ENCODE peak calls at places on chromosome 9, in ten cellular contexts. One of them, this sample, is unnamed.

GRCh38 chr9:27108981-27109541 is at the start of gene TEK:
- DNase-seq in colonic mucosa: no peak
- DNase-seq in ovary: no peak
- DNase-seq in glutamatergic neuron: no peak
- DNase-seq in Calu3: no peak
- DNase-seq in fibroblast of lung: peak
- DNase-seq in adrenal gland: no peak
- DNase-seq in CD8-positive, alpha-beta T cell: no peak
- DNase-seq in sigmoid colon: no peak
- DNase-seq in dorsolateral prefrontal cortex: no peak
- DNase-seq in this sample: no peak

GRCh38 chr9:83081010-83081409 is 18.1 kb upstream of the RASEF start:
- DNase-seq in colonic mucosa: no peak
- DNase-seq in ovary: no peak
- DNase-seq in glutamatergic neuron: no peak
- DNase-seq in Calu3: no peak
- DNase-seq in fibroblast of lung: no peak
- DNase-seq in adrenal gland: no peak
- DNase-seq in CD8-positive, alpha-beta T cell: no peak
- DNase-seq in sigmoid colon: no peak
- DNase-seq in dorsolateral prefrontal cortex: no peak
- DNase-seq in this sample: no peak

GRCh38 chr9:98019098-98019497 is 36.0 kb downstream of the ANP32B start:
- DNase-seq in colonic mucosa: no peak
- DNase-seq in ovary: no peak
- DNase-seq in glutamatergic neuron: no peak
- DNase-seq in Calu3: no peak
- DNase-seq in fibroblast of lung: no peak
- DNase-seq in adrenal gland: no peak
- DNase-seq in CD8-positive, alpha-beta T cell: no peak
- DNase-seq in sigmoid colon: no peak
- DNase-seq in dorsolateral prefrontal cortex: no peak
- DNase-seq in this sample: no peak

GRCh38 chr9:88990721-88991065 is 575 bp upstream of the S1PR3 start:
- DNase-seq in colonic mucosa: no peak
- DNase-seq in ovary: no peak
- DNase-seq in glutamatergic neuron: peak
- DNase-seq in Calu3: no peak
- DNase-seq in fibroblast of lung: no peak
- DNase-seq in adrenal gland: no peak
- DNase-seq in CD8-positive, alpha-beta T cell: no peak
- DNase-seq in sigmoid colon: no peak
- DNase-seq in dorsolateral prefrontal cortex: no peak
- DNase-seq in this sample: no peak

GRCh38 chr9:107283621-107284616 is 840 bp downstream of the RAD23B start:
- DNase-seq in colonic mucosa: peak
- DNase-seq in ovary: peak
- DNase-seq in glutamatergic neuron: peak
- DNase-seq in Calu3: peak
- DNase-seq in fibroblast of lung: peak
- DNase-seq in adrenal gland: peak
- DNase-seq in CD8-positive, alpha-beta T cell: peak
- DNase-seq in sigmoid colon: peak
- DNase-seq in dorsolateral prefrontal cortex: peak
- DNase-seq in this sample: peak

GRCh38 chr9:129008469-129008965 is 19.6 kb downstream of the SH3GLB2 start:
- DNase-seq in colonic mucosa: no peak
- DNase-seq in ovary: no peak
- DNase-seq in glutamatergic neuron: no peak
- DNase-seq in Calu3: no peak
- DNase-seq in fibroblast of lung: no peak
- DNase-seq in adrenal gland: no peak
- DNase-seq in CD8-positive, alpha-beta T cell: no peak
- DNase-seq in sigmoid colon: no peak
- DNase-seq in dorsolateral prefrontal cortex: no peak
- DNase-seq in this sample: no peak

GRCh38 chr9:137604345-137605145 is 941 bp upstream of the ARRDC1 start:
- DNase-seq in colonic mucosa: no peak
- DNase-seq in ovary: no peak
- DNase-seq in glutamatergic neuron: no peak
- DNase-seq in Calu3: no peak
- DNase-seq in fibroblast of lung: no peak
- DNase-seq in adrenal gland: peak
- DNase-seq in CD8-positive, alpha-beta T cell: no peak
- DNase-seq in sigmoid colon: no peak
- DNase-seq in dorsolateral prefrontal cortex: no peak
- DNase-seq in this sample: no peak

GRCh38 chr9:124813041-124813440 is 36.1 kb downstream of the OLFML2A start:
- DNase-seq in colonic mucosa: no peak
- DNase-seq in ovary: no peak
- DNase-seq in glutamatergic neuron: no peak
- DNase-seq in Calu3: no peak
- DNase-seq in fibroblast of lung: no peak
- DNase-seq in adrenal gland: no peak
- DNase-seq in CD8-positive, alpha-beta T cell: no peak
- DNase-seq in sigmoid colon: no peak
- DNase-seq in dorsolateral prefrontal cortex: no peak
- DNase-seq in this sample: no peak

GRCh38 chr9:120717194-120717593 is 2.9 kb upstream of the MEGF9 start:
- DNase-seq in colonic mucosa: no peak
- DNase-seq in ovary: no peak
- DNase-seq in glutamatergic neuron: no peak
- DNase-seq in Calu3: no peak
- DNase-seq in fibroblast of lung: no peak
- DNase-seq in adrenal gland: peak
- DNase-seq in CD8-positive, alpha-beta T cell: no peak
- DNase-seq in sigmoid colon: no peak
- DNase-seq in dorsolateral prefrontal cortex: no peak
- DNase-seq in this sample: no peak

GRCh38 chr9:135355466-135356420 is 123.8 kb upstream of the PPP1R26 start:
- DNase-seq in colonic mucosa: no peak
- DNase-seq in ovary: no peak
- DNase-seq in glutamatergic neuron: no peak
- DNase-seq in Calu3: no peak
- DNase-seq in fibroblast of lung: no peak
- DNase-seq in adrenal gland: no peak
- DNase-seq in CD8-positive, alpha-beta T cell: no peak
- DNase-seq in sigmoid colon: no peak
- DNase-seq in dorsolateral prefrontal cortex: peak
- DNase-seq in this sample: no peak

GRCh38 chr9:16787724-16788123 is 82.7 kb downstream of the BNC2 start:
- DNase-seq in colonic mucosa: no peak
- DNase-seq in ovary: no peak
- DNase-seq in glutamatergic neuron: no peak
- DNase-seq in Calu3: no peak
- DNase-seq in fibroblast of lung: peak
- DNase-seq in adrenal gland: no peak
- DNase-seq in CD8-positive, alpha-beta T cell: no peak
- DNase-seq in sigmoid colon: no peak
- DNase-seq in dorsolateral prefrontal cortex: no peak
- DNase-seq in this sample: no peak

GRCh38 chr9:21983509-21983908 is 10.7 kb downstream of the CDKN2A start:
- DNase-seq in colonic mucosa: no peak
- DNase-seq in ovary: no peak
- DNase-seq in glutamatergic neuron: no peak
- DNase-seq in Calu3: no peak
- DNase-seq in fibroblast of lung: no peak
- DNase-seq in adrenal gland: no peak
- DNase-seq in CD8-positive, alpha-beta T cell: no peak
- DNase-seq in sigmoid colon: no peak
- DNase-seq in dorsolateral prefrontal cortex: no peak
- DNase-seq in this sample: no peak

GRCh38 chr9:124420991-124421543 is 5.8 kb upstream of the PSMB7 start:
- DNase-seq in colonic mucosa: no peak
- DNase-seq in ovary: no peak
- DNase-seq in glutamatergic neuron: no peak
- DNase-seq in Calu3: no peak
- DNase-seq in fibroblast of lung: no peak
- DNase-seq in adrenal gland: no peak
- DNase-seq in CD8-positive, alpha-beta T cell: no peak
- DNase-seq in sigmoid colon: peak
- DNase-seq in dorsolateral prefrontal cortex: peak
- DNase-seq in this sample: no peak

GRCh38 chr9:96027271-96028131 is 152.0 kb downstream of the ERCC6L2 start:
- DNase-seq in colonic mucosa: no peak
- DNase-seq in ovary: peak
- DNase-seq in glutamatergic neuron: peak
- DNase-seq in Calu3: no peak
- DNase-seq in fibroblast of lung: no peak
- DNase-seq in adrenal gland: no peak
- DNase-seq in CD8-positive, alpha-beta T cell: no peak
- DNase-seq in sigmoid colon: no peak
- DNase-seq in dorsolateral prefrontal cortex: peak
- DNase-seq in this sample: peak

GRCh38 chr9:118222375-118222774 is 518.2 kb downstream of the TLR4 start:
- DNase-seq in colonic mucosa: no peak
- DNase-seq in ovary: no peak
- DNase-seq in glutamatergic neuron: no peak
- DNase-seq in Calu3: no peak
- DNase-seq in fibroblast of lung: no peak
- DNase-seq in adrenal gland: no peak
- DNase-seq in CD8-positive, alpha-beta T cell: no peak
- DNase-seq in sigmoid colon: no peak
- DNase-seq in dorsolateral prefrontal cortex: no peak
- DNase-seq in this sample: no peak
- TF ChIP-seq CTCF in colonic mucosa: no peak
- TF ChIP-seq CTCF in ovary: no peak
- TF ChIP-seq CTCF in glutamatergic neuron: no peak
- TF ChIP-seq CTCF in Calu3: no peak
- TF ChIP-seq CTCF in fibroblast of lung: no peak
- TF ChIP-seq CTCF in adrenal gland: peak
- TF ChIP-seq CTCF in CD8-positive, alpha-beta T cell: no peak
- TF ChIP-seq CTCF in sigmoid colon: no peak
- TF ChIP-seq CTCF in dorsolateral prefrontal cortex: peak
- TF ChIP-seq CTCF in this sample: no peak

DNA sequence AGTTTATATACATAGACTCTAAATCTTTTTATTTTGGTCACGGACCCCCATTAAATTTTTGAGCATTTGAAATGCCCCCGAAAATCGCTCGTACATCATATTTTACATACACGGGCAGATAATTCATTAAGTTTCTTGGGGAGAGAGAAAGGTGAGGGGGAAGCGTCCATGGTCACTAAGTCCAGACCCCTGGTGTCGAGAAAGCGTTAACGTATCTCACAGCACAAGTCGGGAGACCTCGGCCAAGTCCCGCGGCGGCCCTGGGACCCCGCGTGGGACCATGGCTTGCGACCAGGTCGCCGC is 794 bp downstream of the PTBP3 start:
- DNase-seq in colonic mucosa: no peak
- DNase-seq in ovary: no peak
- DNase-seq in glutamatergic neuron: no peak
- DNase-seq in Calu3: no peak
- DNase-seq in fibroblast of lung: no peak
- DNase-seq in adrenal gland: no peak
- DNase-seq in CD8-positive, alpha-beta T cell: no peak
- DNase-seq in sigmoid colon: no peak
- DNase-seq in dorsolateral prefrontal cortex: no peak
- DNase-seq in this sample: no peak
- TF ChIP-seq CTCF in colonic mucosa: no peak
- TF ChIP-seq CTCF in ovary: no peak
- TF ChIP-seq CTCF in glutamatergic neuron: no peak
- TF ChIP-seq CTCF in Calu3: no peak
- TF ChIP-seq CTCF in fibroblast of lung: peak
- TF ChIP-seq CTCF in adrenal gland: no peak
- TF ChIP-seq CTCF in CD8-positive, alpha-beta T cell: no peak
- TF ChIP-seq CTCF in sigmoid colon: no peak
- TF ChIP-seq CTCF in dorsolateral prefrontal cortex: no peak
- TF ChIP-seq CTCF in this sample: peak

GRCh38 chr9:127223810-127224177 is 40.8 kb upstream of the GARNL3 start:
- DNase-seq in colonic mucosa: no peak
- DNase-seq in ovary: peak
- DNase-seq in glutamatergic neuron: no peak
- DNase-seq in Calu3: no peak
- DNase-seq in fibroblast of lung: no peak
- DNase-seq in adrenal gland: no peak
- DNase-seq in CD8-positive, alpha-beta T cell: no peak
- DNase-seq in sigmoid colon: no peak
- DNase-seq in dorsolateral prefrontal cortex: no peak
- DNase-seq in this sample: no peak

GRCh38 chr9:127224883-127225739 is 39.5 kb upstream of the GARNL3 start:
- DNase-seq in colonic mucosa: peak
- DNase-seq in ovary: peak
- DNase-seq in glutamatergic neuron: peak
- DNase-seq in Calu3: peak
- DNase-seq in fibroblast of lung: peak
- DNase-seq in adrenal gland: peak
- DNase-seq in CD8-positive, alpha-beta T cell: peak
- DNase-seq in sigmoid colon: peak
- DNase-seq in dorsolateral prefrontal cortex: peak
- DNase-seq in this sample: peak

GRCh38 chr9:127223266-127223665 is 41.3 kb upstream of the GARNL3 start:
- DNase-seq in colonic mucosa: no peak
- DNase-seq in ovary: no peak
- DNase-seq in glutamatergic neuron: no peak
- DNase-seq in Calu3: no peak
- DNase-seq in fibroblast of lung: no peak
- DNase-seq in adrenal gland: peak
- DNase-seq in CD8-positive, alpha-beta T cell: no peak
- DNase-seq in sigmoid colon: no peak
- DNase-seq in dorsolateral prefrontal cortex: no peak
- DNase-seq in this sample: no peak

GRCh38 chr9:127225747-127226646 is 38.6 kb upstream of the GARNL3 start:
- DNase-seq in colonic mucosa: no peak
- DNase-seq in ovary: peak
- DNase-seq in glutamatergic neuron: no peak
- DNase-seq in Calu3: no peak
- DNase-seq in fibroblast of lung: no peak
- DNase-seq in adrenal gland: peak
- DNase-seq in CD8-positive, alpha-beta T cell: no peak
- DNase-seq in sigmoid colon: no peak
- DNase-seq in dorsolateral prefrontal cortex: no peak
- DNase-seq in this sample: no peak

GRCh38 chr9:127224178-127224882 is 40.2 kb upstream of the GARNL3 start:
- DNase-seq in colonic mucosa: peak
- DNase-seq in ovary: peak
- DNase-seq in glutamatergic neuron: peak
- DNase-seq in Calu3: peak
- DNase-seq in fibroblast of lung: peak
- DNase-seq in adrenal gland: peak
- DNase-seq in CD8-positive, alpha-beta T cell: peak
- DNase-seq in sigmoid colon: peak
- DNase-seq in dorsolateral prefrontal cortex: peak
- DNase-seq in this sample: peak
- TF ChIP-seq CTCF in colonic mucosa: no peak
- TF ChIP-seq CTCF in ovary: no peak
- TF ChIP-seq CTCF in glutamatergic neuron: peak
- TF ChIP-seq CTCF in Calu3: no peak
- TF ChIP-seq CTCF in fibroblast of lung: no peak
- TF ChIP-seq CTCF in adrenal gland: peak
- TF ChIP-seq CTCF in CD8-positive, alpha-beta T cell: no peak
- TF ChIP-seq CTCF in sigmoid colon: no peak
- TF ChIP-seq CTCF in dorsolateral prefrontal cortex: peak
- TF ChIP-seq CTCF in this sample: peak

GRCh38 chr9:71624728-71625127 is 143.6 kb downstream of the CEMIP2 start:
- DNase-seq in colonic mucosa: no peak
- DNase-seq in ovary: no peak
- DNase-seq in glutamatergic neuron: no peak
- DNase-seq in Calu3: no peak
- DNase-seq in fibroblast of lung: no peak
- DNase-seq in adrenal gland: no peak
- DNase-seq in CD8-positive, alpha-beta T cell: no peak
- DNase-seq in sigmoid colon: no peak
- DNase-seq in dorsolateral prefrontal cortex: no peak
- DNase-seq in this sample: no peak
- TF ChIP-seq CTCF in colonic mucosa: no peak
- TF ChIP-seq CTCF in ovary: no peak
- TF ChIP-seq CTCF in glutamatergic neuron: no peak
- TF ChIP-seq CTCF in Calu3: no peak
- TF ChIP-seq CTCF in fibroblast of lung: no peak
- TF ChIP-seq CTCF in adrenal gland: peak
- TF ChIP-seq CTCF in CD8-positive, alpha-beta T cell: no peak
- TF ChIP-seq CTCF in sigmoid colon: no peak
- TF ChIP-seq CTCF in dorsolateral prefrontal cortex: no peak
- TF ChIP-seq CTCF in this sample: no peak